ENCODE peak calls at places on chromosome 22, in six cellular contexts. Z is nephron progenitor cell, G is activated B cell treated with CpG ODN at 0.5 μM for 24 hours, P is AG04450, A is IMR-90, R is AG09319. L is an unnamed sample.

GRCh38 chr22:41094036-41094435 is 1.6 kb downstream of the EP300 start:
- DNase-seq in R (no peak), P (no peak), Z (no peak), G (no peak), A (peak), L (no peak)

GRCh38 chr22:26502688-26503561 is 9.3 kb downstream of the TFIP11 start:
- DNase-seq in A (peak), R (no peak), P (no peak), G (no peak), Z (peak), L (no peak)

GRCh38 chr22:41836551-41836950 is 3.6 kb downstream of the SREBF2 start:
- DNase-seq in A (no peak), Z (no peak), G (no peak), P (no peak), R (no peak), L (no peak)

GRCh38 chr22:21917206-21917958 is 35.3 kb downstream of the PPM1F start:
- DNase-seq in R (no peak), Z (peak), P (no peak), G (no peak), A (no peak), L (no peak)

GRCh38 chr22:27107824-27108223 is 450.4 kb downstream of the MIAT start:
- DNase-seq in G (no peak), Z (no peak), A (peak), R (peak), P (no peak), L (no peak)

GRCh38 chr22:42168476-42168875 is 37.9 kb upstream of the CYP2D6 start:
- DNase-seq in G (no peak), R (no peak), A (no peak), P (no peak), Z (no peak), L (no peak)

GRCh38 chr22:35726933-35727332 is 9.3 kb downstream of the APOL5 start:
- DNase-seq in A (no peak), G (no peak), R (no peak), Z (no peak), P (no peak), L (no peak)

GRCh38 chr22:29626497-29627195 is 23.2 kb downstream of the NF2 start:
- DNase-seq in R (peak), P (peak), A (peak), Z (no peak), G (no peak), L (no peak)

GRCh38 chr22:27154717-27155116 is 497.3 kb downstream of the MIAT start:
- DNase-seq in Z (no peak), R (no peak), A (no peak), P (no peak), G (no peak), L (no peak)

GRCh38 chr22:40651563-40652501 is 15.3 kb upstream of the MRTFA start:
- DNase-seq in G (peak), R (peak), P (peak), A (peak), Z (peak), L (peak)

GRCh38 chr22:30866216-30866615 is 102.4 kb downstream of the MORC2 start:
- DNase-seq in A (no peak), R (no peak), P (no peak), Z (no peak), G (no peak), L (no peak)

GRCh38 chr22:30865656-30866055 is 102.9 kb downstream of the MORC2 start:
- DNase-seq in P (no peak), G (no peak), Z (no peak), R (no peak), A (no peak), L (no peak)

GRCh38 chr22:30867746-30868662 is 100.6 kb downstream of the MORC2 start:
- DNase-seq in G (no peak), P (no peak), Z (no peak), R (no peak), A (no peak), L (no peak)

GRCh38 chr22:30868663-30869385 is 99.8 kb downstream of the MORC2 start:
- DNase-seq in R (no peak), P (no peak), G (no peak), Z (no peak), A (peak), L (no peak)

DNA sequence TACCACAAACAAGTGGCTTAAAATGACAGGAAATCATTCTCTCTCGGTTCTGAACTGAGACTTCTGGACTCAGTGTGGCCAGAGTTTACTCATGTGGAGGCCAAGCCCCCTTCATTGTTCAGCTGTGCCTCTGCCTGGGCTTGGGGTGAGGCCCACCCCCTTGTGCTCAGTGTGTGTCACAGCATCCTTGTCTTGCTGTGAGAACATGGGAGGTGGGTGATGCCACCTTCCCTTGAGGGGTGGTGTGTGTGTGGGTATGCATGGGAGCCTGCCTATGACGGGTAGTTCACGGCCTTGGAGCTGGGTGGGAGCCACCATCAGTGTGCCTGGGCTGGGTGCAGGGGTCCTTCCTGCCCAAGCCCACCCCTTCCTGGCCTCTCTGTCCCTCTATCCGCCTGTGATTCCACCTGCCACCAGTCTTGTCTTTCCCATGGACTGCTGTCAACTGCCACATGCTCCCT is 101.7 kb downstream of the MORC2 start:
- DNase-seq in G (no peak), Z (no peak), P (no peak), A (no peak), R (no peak), L (no peak)
- TF ChIP-seq CTCF in G (no peak), Z (no peak), P (no peak), A (peak), R (no peak), L (no peak)

GRCh38 chr22:38300197-38300945 is 16.9 kb downstream of the CSNK1E start:
- DNase-seq in R (no peak), P (no peak), Z (no peak), A (no peak), G (no peak), L (no peak)

GRCh38 chr22:38299758-38300157 is 17.5 kb downstream of the CSNK1E start:
- DNase-seq in P (no peak), G (no peak), Z (no peak), A (no peak), R (no peak), L (no peak)

GRCh38 chr22:38299001-38299651 is 18.1 kb downstream of the CSNK1E start:
- DNase-seq in P (no peak), G (no peak), R (no peak), Z (no peak), A (no peak), L (no peak)

GRCh38 chr22:38296372-38296771 is 20.9 kb downstream of the CSNK1E start:
- DNase-seq in Z (no peak), G (no peak), P (no peak), R (no peak), A (no peak), L (no peak)

DNA sequence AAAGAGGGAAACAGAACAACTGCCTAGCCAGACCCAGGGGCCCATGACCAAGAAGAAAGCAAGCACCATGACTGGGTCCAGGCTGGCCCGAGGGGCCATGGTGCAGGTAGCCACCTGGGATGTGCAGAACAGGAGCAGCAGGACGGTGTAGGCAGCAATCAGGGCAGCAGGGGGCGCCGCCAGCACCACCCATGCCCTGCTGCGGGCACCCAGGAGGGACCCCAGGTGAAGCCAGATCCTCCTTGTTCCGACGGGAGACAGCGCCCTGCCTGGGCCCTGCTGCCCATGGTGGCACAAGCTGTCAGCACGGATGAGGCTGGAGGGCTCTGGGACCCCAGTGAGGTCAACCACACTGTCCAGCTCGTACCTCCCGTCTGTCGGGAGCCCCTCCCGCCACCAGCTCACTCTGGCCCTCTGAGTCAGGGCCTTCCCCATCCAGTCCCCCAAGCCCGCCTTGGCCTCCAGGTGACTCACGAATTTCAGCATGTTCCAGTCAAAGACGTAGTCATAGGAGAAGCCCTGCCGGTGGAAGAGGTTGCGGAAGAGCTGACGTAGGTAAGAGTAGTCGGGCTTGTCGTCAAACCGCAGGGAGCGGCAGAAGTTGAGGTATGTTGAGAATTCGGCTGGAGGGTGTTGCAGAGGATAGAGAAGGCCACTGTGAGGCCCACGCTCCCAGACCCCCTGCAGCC is 18.8 kb downstream of the CSNK1E start:
- DNase-seq in R (no peak), P (no peak), Z (peak), A (peak), G (peak), L (no peak)
- TF ChIP-seq CTCF in R (peak), P (no peak), Z (peak), A (peak), G (peak), L (peak)

GRCh38 chr22:20024225-20025087 is 3.5 kb downstream of the TANGO2 start:
- DNase-seq in Z (no peak), P (no peak), R (no peak), A (no peak), G (no peak), L (no peak)

GRCh38 chr22:20026204-20026908 is 5.4 kb downstream of the TANGO2 start:
- DNase-seq in Z (no peak), A (no peak), G (no peak), R (no peak), P (no peak), L (no peak)

GRCh38 chr22:20023214-20023613 is 2.3 kb downstream of the TANGO2 start:
- DNase-seq in P (no peak), G (no peak), A (no peak), R (no peak), Z (no peak), L (no peak)

GRCh38 chr22:20026996-20027601 is 6.2 kb downstream of the TANGO2 start:
- DNase-seq in P (no peak), A (no peak), Z (no peak), R (no peak), G (no peak), L (no peak)

DNA sequence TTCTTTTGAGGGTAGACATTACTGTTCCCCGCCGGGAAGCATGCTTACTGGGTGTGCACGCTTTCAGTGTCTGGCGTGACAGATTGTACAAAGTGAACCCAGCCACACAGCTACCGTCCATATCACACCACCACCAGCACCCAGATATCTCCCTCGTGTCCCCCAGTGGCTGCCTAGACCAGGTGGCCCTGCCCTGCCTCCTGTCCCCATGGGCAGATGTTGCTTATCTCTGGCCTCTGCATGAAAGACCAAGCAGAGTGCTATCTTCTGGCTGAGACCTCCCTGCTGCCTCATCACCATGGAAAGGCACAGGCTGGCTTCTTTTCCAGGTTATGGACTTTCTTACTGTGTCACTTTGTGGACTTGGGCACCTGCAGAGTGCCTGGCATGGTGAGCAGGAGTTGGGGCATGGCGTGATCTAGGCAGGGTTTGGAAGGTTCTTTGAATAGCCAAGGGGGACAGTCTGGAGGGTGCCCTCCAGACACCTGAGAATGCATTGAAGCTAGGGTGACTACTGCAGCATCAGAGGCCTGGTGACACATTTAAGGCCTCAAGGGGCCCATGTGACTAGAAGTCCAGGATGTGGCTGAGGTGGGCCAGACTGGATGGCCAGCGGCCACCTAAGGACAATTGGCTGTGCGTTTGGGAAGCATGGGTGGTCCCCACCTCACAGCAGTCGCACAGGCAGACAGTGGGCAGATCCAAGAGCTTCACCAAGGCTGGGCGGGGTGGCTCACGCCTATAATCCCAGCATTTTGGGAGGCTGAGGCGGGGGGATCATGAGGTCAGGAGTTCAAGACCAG is 4.7 kb downstream of the TANGO2 start:
- DNase-seq in Z (no peak), G (no peak), A (no peak), R (no peak), P (no peak), L (no peak)
- TF ChIP-seq CTCF in Z (no peak), G (no peak), A (no peak), R (no peak), P (no peak), L (no peak)

GRCh38 chr22:28600546-28601143 is 79.0 kb downstream of the TTC28 start:
- DNase-seq in P (peak), R (peak), Z (no peak), A (peak), G (no peak), L (no peak)
- TF ChIP-seq CTCF in P (peak), R (peak), Z (peak), A (peak), G (peak), L (peak)

GRCh38 chr22:46439576-46440465 is 97.6 kb downstream of the CELSR1 start:
- DNase-seq in P (no peak), G (no peak), Z (no peak), A (no peak), R (no peak), L (no peak)

GRCh38 chr22:46436595-46437163 is 100.7 kb downstream of the CELSR1 start:
- DNase-seq in Z (no peak), G (no peak), P (no peak), A (peak), R (no peak), L (no peak)

GRCh38 chr22:46442217-46442853 is 95.1 kb downstream of the CELSR1 start:
- DNase-seq in R (no peak), P (no peak), A (no peak), G (no peak), Z (no peak), L (no peak)

GRCh38 chr22:46439111-46439510 is 98.3 kb downstream of the CELSR1 start:
- DNase-seq in P (no peak), Z (no peak), G (no peak), A (no peak), R (no peak), L (no peak)

GRCh38 chr22:46437990-46438389 is 99.4 kb downstream of the CELSR1 start:
- DNase-seq in R (no peak), P (no peak), G (no peak), Z (no peak), A (no peak), L (no peak)
- TF ChIP-seq CTCF in R (no peak), P (no peak), G (no peak), Z (no peak), A (no peak), L (no peak)

GRCh38 chr22:48972979-48973693 is 854.5 kb downstream of the BRD1 start:
- DNase-seq in A (no peak), Z (no peak), P (no peak), G (no peak), R (no peak), L (peak)

GRCh38 chr22:48973694-48974041 is 854.0 kb downstream of the BRD1 start:
- DNase-seq in Z (no peak), A (no peak), R (no peak), P (no peak), G (no peak), L (peak)

GRCh38 chr22:48968201-48968959 is 859.3 kb downstream of the BRD1 start:
- DNase-seq in G (no peak), Z (no peak), A (no peak), P (no peak), R (no peak), L (peak)
- TF ChIP-seq CTCF in G (no peak), Z (peak), A (no peak), P (no peak), R (no peak), L (peak)

GRCh38 chr22:43783777-43784176 is 28.3 kb downstream of the EFCAB6 start:
- DNase-seq in P (no peak), R (no peak), A (no peak), G (no peak), Z (no peak), L (no peak)
- TF ChIP-seq CTCF in P (peak), R (no peak), A (peak), G (no peak), Z (no peak), L (no peak)

DNA sequence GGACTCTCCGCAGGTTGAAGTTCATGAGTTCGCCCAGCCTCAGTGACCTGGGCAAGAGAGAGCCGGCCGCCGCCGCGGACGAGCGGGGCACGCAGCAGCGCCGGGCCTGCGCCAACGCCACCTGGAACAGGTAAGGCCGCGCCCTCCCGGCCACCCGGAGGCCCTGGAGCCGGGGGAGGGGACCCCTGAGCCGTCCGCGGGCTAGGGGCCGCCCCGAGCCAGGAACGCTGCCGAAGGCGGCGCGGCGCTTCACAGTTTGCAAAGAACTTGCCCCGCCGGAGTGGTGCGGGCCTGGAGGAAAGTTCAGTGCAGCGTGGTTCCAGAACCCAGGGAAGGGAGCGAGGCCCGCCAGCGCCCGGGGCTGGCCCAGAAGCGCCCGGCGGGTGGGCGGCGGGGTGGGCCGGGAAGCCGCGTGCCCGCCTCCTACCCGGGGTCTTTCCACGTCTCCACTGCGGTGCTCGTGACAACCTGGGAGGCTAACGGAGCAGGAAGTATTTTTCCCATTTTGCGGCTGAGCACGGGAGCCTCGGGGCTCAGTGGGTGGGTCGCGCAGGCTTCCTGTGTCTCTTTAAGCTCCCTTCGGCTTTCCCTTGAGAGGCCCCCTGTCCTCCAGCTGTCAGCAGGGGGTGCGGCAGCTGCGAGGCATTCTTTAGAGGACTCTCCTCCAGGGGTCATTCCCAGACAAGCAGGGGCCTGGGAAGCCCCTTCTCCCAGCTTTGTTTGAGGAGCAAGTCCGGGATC is 645 bp downstream of the PRR5 start:
- DNase-seq in A (peak), P (no peak), R (no peak), G (no peak), Z (peak), L (no peak)
- TF ChIP-seq CTCF in A (peak), P (peak), R (no peak), G (no peak), Z (no peak), L (no peak)